ENCODE peak calls at places on chromosomes 13 and 19, in eight cellular contexts. Q is H9, V is NCI-H1694, A is GM18507, H is NCI-H2081, C is foreskin fibroblast, J is glomerular endothelial cell, W is upper lobe of left lung. F is an unnamed sample.

GRCh38 chr13:109271991-109272454 is 514.4 kb downstream of the IRS2 start:
- DNase-seq in Q (no peak), V (no peak), A (no peak), H (no peak), C (no peak), J (no peak), W (no peak), F (no peak)

GRCh38 chr19:46845959-46846459 is 4.6 kb downstream of the AP2S1 start:
- DNase-seq in Q (no peak), V (no peak), A (no peak), H (no peak), C (no peak), J (no peak), W (no peak), F (no peak)

GRCh38 chr19:38792250-38793111 is 3.5 kb downstream of the LGALS7B start:
- DNase-seq in Q (peak; percentile 77), V (no peak), A (no peak), H (no peak), C (peak; percentile 22), J (no peak), W (no peak), F (no peak)

GRCh38 chr19:27657271-27658051 is 1555.5 kb downstream of the UQCRFS1 start:
- DNase-seq in Q (peak; percentile 3), V (no peak), A (no peak), H (no peak), C (no peak), J (no peak), W (no peak), F (no peak)

GRCh38 chr19:16899566-16900075 is 10.8 kb downstream of the F2RL3 start:
- DNase-seq in Q (peak; percentile 81), V (no peak), A (peak; percentile 48), H (no peak), C (peak; percentile 57), J (no peak), W (peak; percentile 45), F (peak; percentile 90)

GRCh38 chr13:32737111-32737571 is 150.9 kb downstream of the PDS5B start:
- DNase-seq in Q (no peak), V (no peak), A (no peak), H (no peak), C (no peak), J (no peak), W (no peak), F (no peak)

GRCh38 chr13:98105929-98106336 is 37.0 kb upstream of the FARP1 start:
- DNase-seq in Q (no peak), V (no peak), A (no peak), H (no peak), C (peak; percentile 55), J (no peak), W (peak; percentile 44), F (no peak)

GRCh38 chr19:33933931-33934330 is 137.3 kb downstream of the KCTD15 start:
- DNase-seq in Q (no peak), V (no peak), A (no peak), H (no peak), C (no peak), J (no peak), W (no peak), F (no peak)

GRCh38 chr19:45767881-45768643 is 990 bp downstream of the SIX5 start:
- DNase-seq in Q (peak; percentile 71), V (no peak), A (no peak), H (peak; percentile 20), C (peak; percentile 84), J (no peak), W (peak; percentile 73), F (peak; percentile 40)

GRCh38 chr19:54164369-54165068 is 5.0 kb upstream of the LENG1 start:
- DNase-seq in Q (peak; percentile 96), V (no peak), A (no peak), H (peak; percentile 16), C (peak; percentile 67), J (no peak), W (peak; percentile 82), F (no peak)

GRCh38 chr13:113880651-113881611 is 17.1 kb upstream of the GAS6 start:
- DNase-seq in Q (no peak), V (no peak), A (no peak), H (no peak), C (peak; percentile 20), J (no peak), W (no peak), F (no peak)

GRCh38 chr13:50011461-50011860 is 3.8 kb upstream of the KCNRG start:
- DNase-seq in Q (no peak), V (no peak), A (no peak), H (no peak), C (no peak), J (no peak), W (no peak), F (no peak)

GRCh38 chr13:72527333-72527732 is 200.1 kb downstream of the MZT1 start:
- DNase-seq in Q (no peak), V (no peak), A (no peak), H (peak; percentile 15), C (no peak), J (no peak), W (no peak), F (no peak)

GRCh38 chr13:73657821-73658540 is 476.2 kb downstream of the KLF12 start:
- DNase-seq in Q (no peak), V (no peak), A (no peak), H (peak; percentile 90), C (peak; percentile 25), J (no peak), W (no peak), F (no peak)

GRCh38 chr13:30164141-30164540 is 143.2 kb downstream of the KATNAL1 start:
- DNase-seq in Q (no peak), V (no peak), A (no peak), H (no peak), C (no peak), J (no peak), W (no peak), F (no peak)

GRCh38 chr13:114002009-114002544 is 28.2 kb upstream of the C13orf46 start:
- DNase-seq in Q (no peak), V (no peak), A (no peak), H (no peak), C (no peak), J (no peak), W (no peak), F (no peak)

GRCh38 chr19:40365010-40365409 is 16.5 kb downstream of the PLD3 start:
- DNase-seq in Q (no peak), V (no peak), A (no peak), H (no peak), C (no peak), J (no peak), W (no peak), F (no peak)

GRCh38 chr13:83024955-83025594 is 857.2 kb downstream of the SLITRK1 start:
- DNase-seq in Q (no peak), V (no peak), A (no peak), H (no peak), C (peak; percentile 5), J (no peak), W (no peak), F (no peak)

GRCh38 chr19:3270908-3271307 is 46.4 kb downstream of the CELF5 start:
- DNase-seq in Q (peak; percentile 53), V (peak; percentile 82), A (no peak), H (peak; percentile 70), C (peak; percentile 68), J (no peak), W (no peak), F (peak; percentile 72)

GRCh38 chr19:43782311-43782660 is 1.5 kb upstream of the KCNN4 start:
- DNase-seq in Q (no peak), V (no peak), A (no peak), H (no peak), C (no peak), J (no peak), W (no peak), F (no peak)

GRCh38 chr19:41321600-41322270 is 11.8 kb downstream of the CCDC97 start:
- DNase-seq in Q (peak; percentile 92), V (no peak), A (no peak), H (no peak), C (peak; percentile 86), J (no peak), W (peak; percentile 59), F (peak; percentile 90)

GRCh38 chr13:99033814-99034213 is 56.0 kb upstream of the DOCK9 start:
- DNase-seq in Q (no peak), V (peak; percentile 76), A (no peak), H (peak; percentile 46), C (peak; percentile 48), J (peak; percentile 20), W (no peak), F (no peak)

GRCh38 chr19:2240881-2241760 is 4.5 kb downstream of the SF3A2 start:
- DNase-seq in Q (no peak), V (no peak), A (no peak), H (no peak), C (peak; percentile 67), J (no peak), W (peak; percentile 61), F (no peak)

GRCh38 chr19:31331536-31331935 is 17.7 kb downstream of the TSHZ3 start:
- DNase-seq in Q (no peak), V (no peak), A (no peak), H (no peak), C (no peak), J (no peak), W (no peak), F (no peak)

GRCh38 chr19:41886761-41887710 is 4.1 kb downstream of the ARHGEF1 start:
- DNase-seq in Q (no peak), V (no peak), A (no peak), H (no peak), C (no peak), J (no peak), W (no peak), F (no peak)

GRCh38 chr19:46599716-46600392 is 1.3 kb upstream of the CALM3 start:
- DNase-seq in Q (peak; percentile 67), V (no peak), A (no peak), H (no peak), C (no peak), J (no peak), W (no peak), F (no peak)